ENCODE peak calls at places on chromosomes 12 and 14, in seven cellular contexts. S is neural crest cell, U is suprapubic skin, E is mesothelial cell of epicardium, Q is fibroblast of the aortic adventitia, B is right lobe of liver, Z is astrocyte. K is an unnamed sample.

GRCh38 chr14:99231850-99232401 is 40.1 kb downstream of the BCL11B start:
- DNase-seq in E (peak), Z (peak), B (no peak), S (peak), Q (no peak), U (no peak), K (no peak)

GRCh38 chr12:25491396-25491948 is 61.6 kb downstream of the LMNTD1 start:
- DNase-seq in E (no peak), Q (no peak), S (no peak), U (no peak), Z (no peak), B (no peak), K (no peak)

GRCh38 chr12:108849653-108850052 is 7.7 kb downstream of the SSH1 start:
- DNase-seq in U (peak), B (no peak), E (no peak), Q (no peak), S (no peak), Z (no peak), K (no peak)

GRCh38 chr12:64737539-64737938 is 21.7 kb downstream of the GNS start:
- DNase-seq in S (no peak), B (no peak), U (no peak), Q (no peak), Z (no peak), E (no peak), K (no peak)

GRCh38 chr14:67373347-67373746 is 13.2 kb downstream of the EIF2S1 start:
- DNase-seq in Q (no peak), U (no peak), B (no peak), E (no peak), Z (no peak), S (no peak), K (no peak)

GRCh38 chr14:104797112-104798044 is 1.8 kb upstream of the AKT1 start:
- DNase-seq in Q (no peak), U (no peak), B (no peak), E (no peak), Z (no peak), S (no peak), K (no peak)

GRCh38 chr12:55044135-55044534 is 24.4 kb downstream of the NEUROD4 start:
- DNase-seq in E (no peak), Q (no peak), Z (no peak), B (no peak), U (no peak), S (no peak), K (no peak)

GRCh38 chr12:16939871-16940306 is 333.9 kb upstream of the LMO3 start:
- DNase-seq in U (no peak), E (no peak), S (peak), B (no peak), Q (peak), Z (peak), K (peak)

GRCh38 chr12:43711348-43711747 is 47.2 kb downstream of the PUS7L start:
- DNase-seq in Z (no peak), B (no peak), S (no peak), E (no peak), Q (no peak), U (no peak), K (no peak)

GRCh38 chr12:67155863-67156262 is 113.3 kb upstream of the CAND1 start:
- DNase-seq in U (no peak), B (no peak), Q (peak), Z (peak), S (no peak), E (no peak), K (no peak)

GRCh38 chr14:53327716-53328115 is 174.6 kb upstream of the DDHD1 start:
- DNase-seq in Z (peak), B (no peak), U (no peak), Q (peak), S (no peak), E (no peak), K (peak)

GRCh38 chr12:38878986-38879385 is 26.4 kb downstream of the CPNE8 start:
- DNase-seq in S (no peak), B (no peak), E (no peak), Q (no peak), U (no peak), Z (no peak), K (no peak)

GRCh38 chr12:94418517-94418916 is 41.1 kb downstream of the CEP83 start:
- DNase-seq in S (no peak), Q (peak), Z (no peak), B (no peak), U (no peak), E (no peak), K (no peak)

GRCh38 chr12:108685469-108686247 is 45.7 kb downstream of the CORO1C start:
- DNase-seq in E (no peak), Z (peak), B (no peak), U (no peak), S (no peak), Q (peak), K (no peak)

GRCh38 chr12:7351177-7351576 is 47.3 kb downstream of the ACSM4 start:
- DNase-seq in B (no peak), S (no peak), Q (no peak), E (no peak), Z (no peak), U (no peak), K (no peak)

GRCh38 chr12:67241482-67241881 is 27.7 kb upstream of the CAND1 start:
- DNase-seq in Z (peak), S (no peak), B (no peak), U (no peak), Q (peak), E (no peak), K (peak)

GRCh38 chr12:108338915-108339657 is at the start of gene CMKLR1:
- DNase-seq in B (no peak), E (no peak), U (no peak), Z (no peak), Q (no peak), S (no peak), K (no peak)

GRCh38 chr12:16384732-16385131 is 37.3 kb downstream of the MGST1 start:
- DNase-seq in S (no peak), U (no peak), B (no peak), E (no peak), Q (no peak), Z (no peak), K (no peak)

GRCh38 chr14:94269156-94269555 is 23.9 kb downstream of the SERPINA10 start:
- DNase-seq in S (no peak), Q (no peak), B (no peak), E (no peak), Z (no peak), U (no peak), K (no peak)

GRCh38 chr12:76670776-76671175 is 93.1 kb upstream of the ZDHHC17 start:
- DNase-seq in B (no peak), Q (no peak), S (no peak), U (no peak), Z (peak), E (no peak), K (peak)

GRCh38 chr12:61538951-61539350 is 721.3 kb upstream of the USP15 start:
- DNase-seq in B (no peak), E (no peak), U (no peak), S (no peak), Z (no peak), Q (no peak), K (no peak)
- TF ChIP-seq CTCF in B (no peak), E (no peak), U (no peak), S (peak), Z (peak), Q (no peak), K (peak)

GRCh38 chr14:75259510-75259855 is 19.1 kb upstream of the FOS start:
- DNase-seq in E (no peak), Q (peak), Z (peak), S (no peak), U (no peak), B (no peak), K (peak)
- TF ChIP-seq CTCF in E (no peak), Q (peak), Z (peak), S (no peak), U (no peak), B (no peak), K (peak)

GRCh38 chr12:46369474-46370379 is 2.8 kb downstream of the SLC38A2 start:
- DNase-seq in U (no peak), Z (no peak), E (no peak), Q (peak), B (no peak), S (no peak), K (no peak)

GRCh38 chr12:46372131-46372851 is at the start of gene SLC38A2:
- DNase-seq in U (peak), Z (peak), E (peak), Q (peak), S (peak), B (peak), K (peak)

GRCh38 chr12:46371718-46372130 is 849 bp downstream of the SLC38A2 start:
- DNase-seq in B (peak), U (peak), Z (no peak), E (no peak), S (no peak), Q (peak), K (peak)

GRCh38 chr12:46370380-46370734 is 2.2 kb downstream of the SLC38A2 start:
- DNase-seq in U (no peak), Z (no peak), B (no peak), S (no peak), E (no peak), Q (peak), K (no peak)

GRCh38 chr12:46370792-46371717 is 1.5 kb downstream of the SLC38A2 start:
- DNase-seq in Z (peak), U (peak), S (peak), B (peak), E (peak), Q (peak), K (peak)
- TF ChIP-seq CTCF in Z (no peak), U (peak), S (no peak), B (no peak), E (peak), Q (no peak), K (peak)

GRCh38 chr14:96666088-96666487 is 131.1 kb upstream of the VRK1 start:
- DNase-seq in E (no peak), U (peak), Z (no peak), B (no peak), Q (no peak), S (no peak), K (no peak)
- TF ChIP-seq CTCF in E (no peak), U (no peak), Z (no peak), B (no peak), Q (no peak), S (no peak), K (no peak)